ENCODE peak calls at places on chromosomes 7 and 10, in eight cellular contexts. L is fibroblast of lung, R is cardiac muscle cell, Z is AG04450, U is WERI-Rb-1, X is left lung, G is OCI-LY7, Y is neuronal stem cell. J is an unnamed sample.

GRCh38 chr10:49310901-49311561 is 12.1 kb downstream of the C10orf71 start:
- DNase-seq in L (no peak), R (no peak), Z (no peak), U (no peak), X (no peak), G (no peak), Y (no peak), J (no peak)

GRCh38 chr7:123120286-123120685 is 79.5 kb downstream of the SLC13A1 start:
- DNase-seq in L (peak; percentile 47), R (peak; percentile 36), Z (no peak), U (no peak), X (no peak), G (no peak), Y (no peak), J (no peak)

GRCh38 chr7:82926477-82926876 is 236.2 kb downstream of the PCLO start:
- DNase-seq in L (no peak), R (no peak), Z (no peak), U (no peak), X (no peak), G (peak; percentile 65), Y (peak; percentile 21), J (no peak)

GRCh38 chr10:48476279-48476982 is 128.4 kb downstream of the ARHGAP22 start:
- DNase-seq in L (no peak), R (peak; percentile 43), Z (no peak), U (peak; percentile 73), X (no peak), G (no peak), Y (no peak), J (no peak)

GRCh38 chr10:73263948-73264347 is 11.5 kb upstream of the MRPS16 start:
- DNase-seq in L (peak; percentile 56), R (peak; percentile 39), Z (no peak), U (no peak), X (no peak), G (peak; percentile 37), Y (no peak), J (no peak)

GRCh38 chr10:68562666-68563522 is 2.8 kb downstream of the TET1 start:
- DNase-seq in L (peak; percentile 75), R (peak; percentile 71), Z (no peak), U (no peak), X (no peak), G (peak; percentile 69), Y (no peak), J (no peak)

GRCh38 chr10:110007171-110007700 is 548 bp upstream of the ADD3 start:
- DNase-seq in L (no peak), R (no peak), Z (no peak), U (no peak), X (no peak), G (no peak), Y (no peak), J (peak; percentile 56)

GRCh38 chr10:102602272-102603045 is 41.8 kb upstream of the TRIM8 start:
- DNase-seq in L (peak; percentile 51), R (peak; percentile 86), Z (no peak), U (no peak), X (no peak), G (no peak), Y (no peak), J (no peak)

GRCh38 chr10:15211464-15211979 is 43.0 kb upstream of the NMT2 start:
- DNase-seq in L (peak; percentile 69), R (peak; percentile 66), Z (peak; percentile 67), U (no peak), X (no peak), G (no peak), Y (no peak), J (no peak)

GRCh38 chr10:15213461-15213861 is 45.0 kb upstream of the NMT2 start:
- DNase-seq in L (no peak), R (no peak), Z (no peak), U (no peak), X (no peak), G (no peak), Y (no peak), J (no peak)

GRCh38 chr10:15208221-15208620 is 39.7 kb upstream of the NMT2 start:
- DNase-seq in L (no peak), R (no peak), Z (no peak), U (no peak), X (no peak), G (no peak), Y (no peak), J (no peak)

GRCh38 chr10:15210521-15210920 is 42.0 kb upstream of the NMT2 start:
- DNase-seq in L (no peak), R (no peak), Z (no peak), U (no peak), X (no peak), G (no peak), Y (no peak), J (no peak)

GRCh38 chr10:15209827-15210509 is 41.5 kb upstream of the NMT2 start:
- DNase-seq in L (peak; percentile 82), R (peak; percentile 81), Z (no peak), U (peak; percentile 77), X (no peak), G (peak; percentile 68), Y (peak; percentile 63), J (peak; percentile 82)
- H3K4me3 ChIP-seq in L (no peak overlapping the region), R (no peak overlapping the region), Z (no peak overlapping the region), U (no peak overlapping the region), X (no peak overlapping the region), G (no peak overlapping the region), Y (no peak overlapping the region), J (no peak overlapping the region)

DNA sequence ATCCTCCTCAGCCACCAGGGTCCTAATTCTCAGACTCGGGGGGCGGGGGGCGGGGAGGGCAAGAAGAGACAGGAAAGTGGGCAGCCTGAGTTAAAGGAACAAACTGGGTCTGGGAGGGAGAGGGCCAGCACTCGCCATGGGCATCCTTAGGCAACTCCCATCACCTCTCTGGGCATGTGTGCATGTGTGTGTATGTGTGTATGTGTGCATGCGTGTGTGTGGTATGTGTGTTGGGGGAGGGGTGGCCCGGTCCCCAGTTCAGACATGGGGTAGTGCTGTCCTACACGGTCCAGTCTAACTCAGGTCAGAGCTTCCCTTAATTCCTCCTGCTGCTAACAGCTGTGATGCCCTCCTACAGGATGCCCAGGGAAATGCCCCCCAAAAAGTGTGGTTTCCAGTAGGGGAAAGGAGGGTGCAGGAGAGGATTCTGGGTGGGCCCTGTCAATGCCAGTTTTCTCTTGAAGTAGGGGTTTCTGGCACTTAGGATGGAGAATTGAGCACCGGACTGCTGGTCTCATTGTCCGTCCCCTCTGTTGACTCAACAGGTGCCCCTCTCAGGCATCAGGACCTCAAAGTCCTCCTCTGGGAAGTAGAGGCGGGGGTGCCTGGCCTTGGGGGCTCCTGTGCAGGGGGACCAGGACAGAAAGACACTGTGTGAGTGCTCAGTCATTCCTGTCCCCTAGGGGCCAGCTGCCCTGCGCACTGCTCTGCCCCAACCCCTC is 15.1 kb upstream of the ZMIZ1 start:
- DNase-seq in L (no peak), R (no peak), Z (no peak), U (no peak), X (no peak), G (no peak), Y (no peak), J (peak; percentile 20)
- H3K4me3 ChIP-seq in L (no peak overlapping the region), R (no peak overlapping the region), Z (no peak overlapping the region), U (no peak overlapping the region), X (no peak overlapping the region), G (no peak overlapping the region), Y (no peak overlapping the region), J (no peak overlapping the region)

DNA sequence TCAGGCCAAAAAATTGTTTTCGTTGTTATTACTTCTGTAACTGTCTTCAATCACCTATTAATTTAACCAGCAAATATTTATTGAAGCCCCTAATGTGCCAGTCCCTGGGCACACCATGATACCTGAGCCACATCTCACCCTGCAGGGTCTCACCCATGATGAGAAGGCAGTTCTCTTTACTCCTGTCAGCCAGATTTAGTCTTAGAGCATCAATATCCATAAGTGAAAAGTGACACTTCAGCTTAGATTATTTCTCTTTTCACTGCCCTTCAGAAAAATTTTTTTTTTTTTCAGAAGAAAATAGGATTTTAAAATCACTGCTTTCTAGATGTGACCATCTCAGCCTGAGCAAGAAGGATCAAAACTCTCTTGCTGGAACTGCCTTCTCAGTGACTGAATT is 258.6 kb upstream of the NFE2L3 start:
- DNase-seq in L (no peak), R (no peak), Z (no peak), U (no peak), X (no peak), G (peak; percentile 12), Y (no peak), J (no peak)
- H3K4me3 ChIP-seq in L (peak overlapping the region; percentile 54), R (no peak overlapping the region), Z (no peak overlapping the region), U (no peak overlapping the region), X (no peak overlapping the region), G (peak overlapping the region; percentile 52), Y (no peak overlapping the region), J (no peak overlapping the region)

DNA sequence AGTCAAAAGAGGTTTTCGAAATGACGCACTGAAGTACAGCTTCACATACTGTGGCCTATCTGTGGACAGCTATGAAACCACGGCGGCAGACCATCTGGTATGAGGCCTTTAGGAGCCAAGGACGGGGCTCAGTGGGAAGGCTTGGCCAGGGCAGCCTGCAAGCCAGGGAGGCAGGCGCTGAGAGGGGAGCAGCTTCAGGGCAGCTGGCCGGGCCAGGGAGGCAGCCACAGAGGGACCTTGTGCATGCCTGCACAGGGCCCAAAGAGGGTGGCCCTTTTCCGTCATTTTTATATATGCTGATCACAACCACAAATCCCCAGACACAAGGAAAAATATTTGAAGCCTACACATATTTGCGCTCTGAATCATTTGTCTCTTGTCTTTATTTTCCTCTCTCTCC is 13.5 kb downstream of the CALD1 start:
- DNase-seq in L (no peak), R (peak; percentile 95), Z (no peak), U (no peak), X (no peak), G (no peak), Y (no peak), J (no peak)
- H3K4me3 ChIP-seq in L (no peak overlapping the region), R (no peak overlapping the region), Z (no peak overlapping the region), U (no peak overlapping the region), X (no peak overlapping the region), G (no peak overlapping the region), Y (no peak overlapping the region), J (no peak overlapping the region)

DNA sequence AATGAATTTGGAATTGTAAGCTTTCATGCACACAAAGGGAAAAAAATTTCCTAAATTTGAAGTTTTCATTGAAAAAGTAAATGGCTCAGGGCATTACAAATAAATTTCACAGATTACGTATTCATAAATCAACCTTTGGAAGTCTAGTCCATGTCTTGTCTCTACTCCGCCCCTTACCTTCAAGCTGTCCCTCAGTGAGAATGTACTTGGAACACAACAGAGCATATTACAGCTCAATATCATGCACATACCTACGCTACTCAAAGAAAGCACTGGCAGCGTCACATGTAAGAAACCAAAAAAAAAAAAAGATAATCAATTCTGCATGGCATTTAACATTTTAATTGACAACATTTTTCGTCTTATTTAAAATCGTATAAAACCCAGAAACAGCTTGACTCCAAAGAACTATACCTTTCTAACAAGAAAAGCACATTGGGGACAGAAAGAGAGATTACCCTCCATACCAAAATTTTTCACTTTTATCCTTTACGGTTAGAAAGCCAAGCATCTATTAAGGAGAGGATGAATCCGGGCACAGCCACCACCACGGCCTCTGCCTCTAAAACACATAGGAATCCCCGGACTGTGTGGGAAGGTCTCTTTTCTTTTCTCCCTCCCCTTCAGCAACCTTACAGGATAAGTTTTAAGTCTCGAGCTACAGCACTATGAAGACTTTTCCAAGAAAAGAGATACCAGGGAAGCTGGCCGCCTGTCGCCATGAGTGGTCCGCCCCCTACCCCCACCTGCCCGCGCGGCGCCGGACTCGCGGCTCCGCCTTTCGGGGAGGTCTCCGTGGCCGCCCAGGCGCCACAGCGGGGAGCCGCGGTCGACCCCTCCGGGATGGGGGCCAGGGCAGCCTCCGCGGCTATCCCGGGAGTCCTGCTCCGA is 1.1 kb downstream of the JMJD1C start:
- DNase-seq in L (peak; percentile 32), R (peak; percentile 60), Z (no peak), U (no peak), X (no peak), G (no peak), Y (no peak), J (no peak)
- H3K4me3 ChIP-seq in L (peak overlapping the region; percentile 81), R (peak overlapping the region; percentile 96), Z (peak overlapping the region; percentile 83), U (peak overlapping the region; percentile 97), X (peak overlapping the region; percentile 79), G (peak overlapping the region; percentile 73), Y (peak overlapping the region; percentile 100), J (peak overlapping the region; percentile 83)